ENCODE peak calls at places on chromosome 9, in eight cellular contexts. E, G, Q, S, C, J, Y and T are unnamed samples.

GRCh38 chr9:99433555-99433954 is 211.5 kb downstream of the SEC61B start:
- DNase-seq in E (peak), G (peak), Q (no peak), S (peak), C (no peak), J (no peak), Y (peak), T (no peak)

GRCh38 chr9:117963493-117963892 is 259.3 kb downstream of the TLR4 start:
- DNase-seq in E (no peak), G (no peak), Q (no peak), S (no peak), C (no peak), J (no peak), Y (no peak), T (no peak)

GRCh38 chr9:99274016-99274415 is 51.9 kb downstream of the SEC61B start:
- DNase-seq in E (no peak), G (no peak), Q (no peak), S (no peak), C (no peak), J (no peak), Y (no peak), T (no peak)

GRCh38 chr9:96027271-96028131 is 152.0 kb downstream of the ERCC6L2 start:
- DNase-seq in E (no peak), G (no peak), Q (no peak), S (no peak), C (peak), J (no peak), Y (no peak), T (no peak)

GRCh38 chr9:127943746-127944145 is 6.1 kb upstream of the DPM2 start:
- DNase-seq in E (peak), G (peak), Q (peak), S (no peak), C (peak), J (no peak), Y (peak), T (no peak)

GRCh38 chr9:33375238-33375840 is 27.0 kb downstream of the AQP7 start:
- DNase-seq in E (no peak), G (peak), Q (no peak), S (peak), C (no peak), J (no peak), Y (no peak), T (no peak)

GRCh38 chr9:34559616-34560546 is 29.6 kb downstream of the CNTFR start:
- DNase-seq in E (peak), G (no peak), Q (no peak), S (no peak), C (no peak), J (no peak), Y (no peak), T (no peak)

GRCh38 chr9:23423999-23424398 is 402.0 kb downstream of the ELAVL2 start:
- DNase-seq in E (no peak), G (no peak), Q (no peak), S (no peak), C (no peak), J (no peak), Y (no peak), T (no peak)

GRCh38 chr9:108626743-108627142 is 229.0 kb downstream of the ACTL7B start:
- DNase-seq in E (no peak), G (no peak), Q (no peak), S (no peak), C (no peak), J (no peak), Y (no peak), T (no peak)

GRCh38 chr9:89009049-89009840 is 18.0 kb downstream of the S1PR3 start:
- DNase-seq in E (no peak), G (no peak), Q (no peak), S (no peak), C (no peak), J (peak), Y (no peak), T (no peak)

GRCh38 chr9:95477441-95477840 is 39.3 kb downstream of the PTCH1 start:
- DNase-seq in E (no peak), G (no peak), Q (no peak), S (no peak), C (no peak), J (no peak), Y (no peak), T (no peak)